ENCODE peak calls at places on chromosomes 13 and 19, in six cellular contexts. B is osteoblast; Z is astrocyte of the cerebellum; H is Caco-2; J is CD8-positive, alpha-beta T cell; D is uterus. M is an unnamed sample.

GRCh38 chr19:10111405-10111811 is at the start of gene P2RY11:
- DNase-seq in B (peak), Z (no peak), H (no peak), J (no peak), D (no peak), M (no peak)

GRCh38 chr19:27647423-27647822 is 1565.5 kb downstream of the UQCRFS1 start:
- DNase-seq in B (peak), Z (no peak), H (no peak), J (no peak), D (no peak), M (no peak)

GRCh38 chr19:16584825-16585801 is 12.9 kb upstream of the SLC35E1 start:
- DNase-seq in B (peak), Z (no peak), H (no peak), J (no peak), D (no peak), M (peak)

GRCh38 chr19:51156710-51157109 is 14.6 kb downstream of the SIGLEC7 start:
- DNase-seq in B (no peak), Z (no peak), H (no peak), J (no peak), D (no peak), M (no peak)

GRCh38 chr19:51114087-51114714 is 6.0 kb upstream of the CTU1 start:
- DNase-seq in B (no peak), Z (no peak), H (no peak), J (no peak), D (no peak), M (no peak)

GRCh38 chr19:18070181-18070580 is 16.6 kb downstream of the IL12RB1 start:
- DNase-seq in B (peak), Z (no peak), H (no peak), J (no peak), D (no peak), M (no peak)

GRCh38 chr13:51045450-51045849 is 65.6 kb downstream of the C13orf42 start:
- DNase-seq in B (no peak), Z (no peak), H (no peak), J (no peak), D (no peak), M (no peak)

GRCh38 chr13:60134376-60134775 is 29.4 kb downstream of the DIAPH3 start:
- DNase-seq in B (peak), Z (no peak), H (no peak), J (no peak), D (no peak), M (no peak)

GRCh38 chr13:43880451-43880850 is 747 bp downstream of the LACC1 start:
- DNase-seq in B (no peak), Z (no peak), H (no peak), J (no peak), D (no peak), M (peak)

GRCh38 chr13:32246468-32246867 is 68.7 kb downstream of the ZAR1L start:
- DNase-seq in B (peak), Z (peak), H (peak), J (no peak), D (peak), M (peak)

GRCh38 chr13:77429320-77430142 is 102.6 kb upstream of the MYCBP2 start:
- DNase-seq in B (peak), Z (peak), H (no peak), J (no peak), D (no peak), M (peak)

GRCh38 chr13:113208424-113209335 is at the start of gene PCID2:
- DNase-seq in B (peak), Z (peak), H (peak), J (peak), D (peak), M (peak)

GRCh38 chr13:50115695-50116094 is 100.5 kb downstream of the KCNRG start:
- DNase-seq in B (no peak), Z (no peak), H (no peak), J (no peak), D (no peak), M (no peak)

GRCh38 chr19:55654833-55655647 is at the start of gene U2AF2:
- DNase-seq in B (peak), Z (peak), H (peak), J (peak), D (peak), M (peak)

GRCh38 chr19:35509018-35509652 is 4.3 kb downstream of the DMKN start:
- DNase-seq in B (peak), Z (no peak), H (peak), J (peak), D (no peak), M (peak)
- H3K4me3 ChIP-seq in B (no peak), Z (no peak), H (peak), J (no peak), D (no peak), M (peak)

GRCh38 chr13:93265800-93266199 is 39.2 kb downstream of the GPC6 start:
- DNase-seq in B (no peak), Z (no peak), H (no peak), J (no peak), D (no peak), M (no peak)

GRCh38 chr13:93259527-93260080 is 33.0 kb downstream of the GPC6 start:
- DNase-seq in B (no peak), Z (no peak), H (no peak), J (no peak), D (no peak), M (peak)

GRCh38 chr13:93256998-93257397 is 30.4 kb downstream of the GPC6 start:
- DNase-seq in B (no peak), Z (no peak), H (no peak), J (no peak), D (no peak), M (no peak)

GRCh38 chr13:93262729-93263128 is 36.1 kb downstream of the GPC6 start:
- DNase-seq in B (no peak), Z (no peak), H (no peak), J (no peak), D (no peak), M (peak)

GRCh38 chr13:93260591-93260990 is 34.0 kb downstream of the GPC6 start:
- DNase-seq in B (no peak), Z (no peak), H (no peak), J (no peak), D (no peak), M (peak)
- H3K4me3 ChIP-seq in B (no peak), Z (no peak), H (no peak), J (no peak), D (no peak), M (no peak)

GRCh38 chr13:42275098-42275471 is 3.1 kb downstream of the AKAP11 start:
- DNase-seq in B (no peak), Z (no peak), H (no peak), J (no peak), D (no peak), M (peak)

GRCh38 chr13:42274386-42275097 is 2.6 kb downstream of the AKAP11 start:
- DNase-seq in B (no peak), Z (no peak), H (no peak), J (no peak), D (no peak), M (no peak)

GRCh38 chr13:42275506-42275905 is 3.6 kb downstream of the AKAP11 start:
- DNase-seq in B (no peak), Z (no peak), H (no peak), J (no peak), D (no peak), M (no peak)

GRCh38 chr13:42277618-42278276 is 5.8 kb downstream of the AKAP11 start:
- DNase-seq in B (no peak), Z (no peak), H (no peak), J (no peak), D (no peak), M (peak)

GRCh38 chr13:42276683-42277082 is 4.7 kb downstream of the AKAP11 start:
- DNase-seq in B (no peak), Z (no peak), H (no peak), J (no peak), D (no peak), M (no peak)
- H3K4me3 ChIP-seq in B (no peak), Z (no peak), H (no peak), J (no peak), D (no peak), M (no peak)

GRCh38 chr13:33577037-33577436 is 240.9 kb upstream of the RFC3 start:
- DNase-seq in B (no peak), Z (no peak), H (no peak), J (no peak), D (no peak), M (peak)

GRCh38 chr13:33571618-33572017 is 246.3 kb upstream of the RFC3 start:
- DNase-seq in B (no peak), Z (no peak), H (no peak), J (no peak), D (no peak), M (no peak)

GRCh38 chr13:33578786-33579185 is 239.2 kb upstream of the RFC3 start:
- DNase-seq in B (no peak), Z (peak), H (no peak), J (no peak), D (no peak), M (no peak)

DNA sequence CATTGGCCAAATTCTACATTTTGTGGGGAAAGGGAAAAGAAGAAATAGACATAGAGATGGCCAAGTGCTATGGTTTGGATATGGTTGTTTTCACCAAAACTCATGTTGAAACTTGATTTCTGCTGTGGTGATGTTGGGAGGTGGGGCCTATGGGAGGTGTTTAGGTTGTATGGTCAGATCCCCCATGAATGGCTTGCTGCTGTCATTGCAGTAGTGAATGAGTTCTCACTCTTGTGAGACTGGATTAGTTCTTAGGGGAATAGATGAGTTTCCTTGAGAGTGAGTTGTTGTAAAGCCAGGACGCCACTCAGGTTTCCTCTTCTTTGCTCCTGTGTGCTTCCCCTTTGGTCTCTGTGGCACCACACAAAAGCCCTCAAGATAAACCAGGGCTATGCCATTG is 242.6 kb upstream of the RFC3 start:
- DNase-seq in B (no peak), Z (no peak), H (no peak), J (no peak), D (no peak), M (no peak)
- H3K4me3 ChIP-seq in B (no peak), Z (no peak), H (no peak), J (no peak), D (no peak), M (no peak)

DNA sequence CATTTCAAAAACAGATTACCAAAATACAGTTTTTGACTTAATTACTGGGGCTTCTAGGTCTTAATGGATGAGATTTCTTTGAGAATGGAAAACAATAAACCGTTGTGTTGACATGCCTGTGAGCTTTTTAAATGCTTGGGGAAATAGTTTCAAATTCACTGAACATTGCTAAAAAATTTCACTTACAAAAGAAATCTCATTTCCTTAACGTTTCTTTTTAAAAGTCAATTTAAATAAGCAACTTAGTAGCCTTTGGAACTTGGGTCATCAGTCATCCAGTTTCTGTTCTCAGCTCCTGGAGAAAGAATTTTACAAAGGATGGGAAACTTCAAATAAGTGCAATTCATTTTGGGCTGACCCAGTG is 4.4 kb downstream of the ZC3H4 start:
- DNase-seq in B (no peak), Z (no peak), H (no peak), J (no peak), D (no peak), M (no peak)
- H3K4me3 ChIP-seq in B (peak), Z (peak), H (no peak), J (no peak), D (no peak), M (peak)

GRCh38 chr19:13029301-13029880 is 34.1 kb downstream of the NFIX start:
- DNase-seq in B (peak), Z (no peak), H (no peak), J (no peak), D (no peak), M (no peak)
- H3K4me3 ChIP-seq in B (no peak), Z (peak), H (no peak), J (no peak), D (no peak), M (peak)

DNA sequence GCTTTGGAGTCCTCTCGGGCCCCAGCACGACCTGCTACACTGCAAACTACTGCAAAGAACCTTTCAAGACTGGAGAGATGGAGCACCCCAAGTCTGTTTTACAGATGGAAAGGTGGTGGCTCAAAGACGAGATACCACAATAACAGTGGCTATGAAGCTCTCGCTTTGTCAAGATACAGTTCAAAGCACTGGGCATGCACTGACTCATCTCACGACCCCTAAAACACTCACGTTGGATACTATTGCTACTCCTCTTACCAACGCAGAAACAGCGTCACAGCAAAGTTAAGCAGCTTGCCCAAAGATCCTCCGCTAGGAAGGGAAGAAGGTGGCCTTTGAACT is 24.0 kb upstream of the LAIR1 start:
- DNase-seq in B (no peak), Z (no peak), H (no peak), J (no peak), D (no peak), M (no peak)
- H3K4me3 ChIP-seq in B (peak), Z (no peak), H (peak), J (peak), D (no peak), M (peak)